ENCODE peak calls at places on chromosomes 1 and 21, in ten cellular contexts. N is stomach, E is PC-9, P is astrocyte, D is cardiac muscle cell, A is GM06990, V is A549, R is K562, H is fibroblast of the aortic adventitia, Z is IMR-90. K is an unnamed sample.

GRCh38 chr1:213443415-213443814 is 392.4 kb downstream of the RPS6KC1 start:
- DNase-seq in D (no peak), V (no peak), H (no peak), A (no peak), R (no peak), Z (no peak), N (no peak), E (peak), P (no peak), K (peak)

GRCh38 chr1:191582169-191582568 is 576.1 kb upstream of the RGS18 start:
- DNase-seq in H (peak), N (no peak), A (no peak), E (no peak), D (no peak), V (no peak), R (no peak), P (no peak), Z (no peak), K (no peak)

GRCh38 chr1:100747821-100748220 is 28.3 kb downstream of the VCAM1 start:
- DNase-seq in V (no peak), E (no peak), D (no peak), P (no peak), A (no peak), R (no peak), N (no peak), Z (no peak), H (no peak), K (no peak)

GRCh38 chr1:72000809-72001208 is 281.5 kb downstream of the NEGR1 start:
- DNase-seq in E (no peak), D (peak), P (peak), Z (peak), H (peak), A (no peak), N (no peak), V (no peak), R (no peak), K (peak)

GRCh38 chr21:39660596-39660995 is 47.9 kb downstream of the B3GALT5 start:
- DNase-seq in A (no peak), R (no peak), V (peak), D (peak), H (peak), P (peak), Z (peak), N (no peak), E (no peak), K (peak)

GRCh38 chr21:14545906-14546480 is at the start of gene SAMSN1:
- DNase-seq in H (peak), A (no peak), E (no peak), P (no peak), Z (no peak), N (peak), V (no peak), R (peak), D (peak), K (peak)

GRCh38 chr1:225567789-225568188 is 85.1 kb downstream of the ENAH start:
- DNase-seq in R (no peak), Z (no peak), N (no peak), P (no peak), D (peak), H (no peak), E (no peak), A (no peak), V (no peak), K (no peak)

GRCh38 chr1:89615676-89616598 is 17.0 kb upstream of the LRRC8C start:
- DNase-seq in H (no peak), Z (no peak), P (no peak), A (no peak), R (no peak), E (no peak), N (peak), D (no peak), V (no peak), K (peak)

GRCh38 chr1:56376188-56376984 is 203.0 kb downstream of the PLPP3 start:
- DNase-seq in P (peak), E (peak), R (no peak), V (no peak), A (no peak), N (peak), D (peak), H (peak), Z (peak), K (peak)

GRCh38 chr1:207876129-207876528 is 34.8 kb downstream of the CD34 start:
- DNase-seq in V (no peak), Z (no peak), A (no peak), N (no peak), H (no peak), E (no peak), P (no peak), D (no peak), R (peak), K (no peak)

GRCh38 chr1:205227584-205228006 is at the start of gene TMCC2:
- DNase-seq in P (peak), Z (peak), R (peak), E (peak), V (peak), H (peak), N (peak), D (peak), A (peak), K (peak)

GRCh38 chr1:24768873-24769605 is 23.8 kb downstream of the CLIC4 start:
- DNase-seq in V (no peak), D (no peak), H (no peak), N (no peak), Z (no peak), R (no peak), P (no peak), A (peak), E (no peak), K (no peak)

GRCh38 chr1:87226341-87226760 is 102.3 kb upstream of the LMO4 start:
- DNase-seq in Z (peak), D (peak), H (peak), V (peak), R (no peak), N (peak), P (peak), E (peak), A (no peak), K (peak)

GRCh38 chr1:5993553-5994510 is 1.6 kb upstream of the NPHP4 start:
- DNase-seq in P (no peak), Z (no peak), R (peak), N (no peak), E (no peak), A (peak), D (no peak), V (no peak), H (no peak), K (no peak)

GRCh38 chr21:43366656-43367055 is 60.3 kb downstream of the SIK1 start:
- DNase-seq in R (no peak), P (no peak), H (no peak), V (no peak), Z (no peak), N (no peak), E (no peak), A (no peak), D (no peak), K (no peak)

GRCh38 chr1:2356911-2357845 is 34.2 kb downstream of the MORN1 start:
- DNase-seq in P (no peak), R (no peak), A (no peak), H (no peak), E (no peak), D (no peak), V (no peak), N (no peak), Z (no peak), K (no peak)

GRCh38 chr1:218480137-218480536 is 135.0 kb downstream of the TGFB2 start:
- DNase-seq in P (peak), N (no peak), Z (peak), A (no peak), E (no peak), H (peak), R (no peak), V (no peak), D (peak), K (no peak)

GRCh38 chr21:27633631-27634030 is 666.7 kb upstream of the ADAMTS5 start:
- DNase-seq in A (no peak), V (no peak), D (peak), Z (no peak), E (no peak), R (no peak), H (peak), N (no peak), P (no peak), K (no peak)

GRCh38 chr1:172470149-172470548 is 26.3 kb upstream of the PIGC start:
- DNase-seq in R (no peak), H (no peak), E (peak), P (no peak), D (no peak), Z (no peak), N (no peak), V (no peak), A (no peak), K (no peak)

GRCh38 chr1:68470388-68470970 is 20.7 kb upstream of the RPE65 start:
- DNase-seq in V (no peak), P (no peak), Z (peak), D (peak), R (no peak), H (peak), E (no peak), N (no peak), A (no peak), K (peak)

GRCh38 chr1:119290297-119290696 is 78.3 kb upstream of the HAO2 start:
- DNase-seq in R (no peak), V (no peak), H (no peak), N (no peak), Z (no peak), A (no peak), D (no peak), P (no peak), E (no peak), K (no peak)

GRCh38 chr1:48472747-48473146 is 743 bp upstream of the SPATA6 start:
- DNase-seq in P (no peak), E (no peak), R (no peak), D (no peak), N (no peak), Z (no peak), A (no peak), V (no peak), H (no peak), K (no peak)

GRCh38 chr21:15058718-15059316 is 6.0 kb downstream of the NRIP1 start:
- DNase-seq in R (peak), Z (peak), E (no peak), V (peak), P (peak), H (peak), D (peak), A (no peak), N (no peak), K (no peak)

GRCh38 chr1:175530167-175530566 is 213.2 kb downstream of the TNR start:
- DNase-seq in P (no peak), R (no peak), Z (no peak), A (no peak), E (no peak), D (no peak), H (no peak), N (no peak), V (no peak), K (no peak)

GRCh38 chr1:221605569-221605968 is 136.3 kb downstream of the DUSP10 start:
- DNase-seq in R (no peak), P (no peak), Z (no peak), D (no peak), A (no peak), E (peak), N (no peak), V (no peak), H (no peak), K (no peak)

GRCh38 chr1:16351449-16351993 is 759 bp downstream of the FBXO42 start:
- DNase-seq in R (no peak), D (peak), Z (peak), E (no peak), V (no peak), H (peak), N (no peak), P (no peak), A (no peak), K (no peak)

GRCh38 chr1:219798283-219799030 is 129.9 kb downstream of the SLC30A10 start:
- DNase-seq in H (peak), P (peak), E (no peak), V (no peak), A (no peak), N (no peak), R (no peak), Z (peak), D (peak), K (no peak)

DNA sequence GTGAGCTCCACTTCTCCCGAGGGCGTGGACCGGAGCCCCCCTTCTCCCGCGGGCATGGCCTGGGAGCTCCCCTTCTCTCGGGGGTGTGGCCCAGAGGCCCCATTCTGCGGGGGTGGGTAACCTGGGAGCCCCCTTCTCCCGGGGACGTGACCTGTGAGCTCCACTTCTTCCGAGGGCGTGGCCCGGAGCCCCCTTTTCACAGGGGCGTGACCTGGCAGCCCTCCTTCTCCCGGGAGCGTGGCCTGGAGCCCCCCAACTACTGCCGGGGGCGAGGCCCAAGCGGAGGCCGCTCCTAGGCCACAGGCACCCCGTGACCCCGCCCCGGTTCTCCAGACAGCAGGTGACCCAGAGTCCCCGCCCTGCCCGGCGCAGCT is 309 bp downstream of the C1orf174 start:
- DNase-seq in H (no peak), V (no peak), E (no peak), A (no peak), Z (no peak), R (peak), P (no peak), N (no peak), D (no peak), K (no peak)
- TF ChIP-seq CTCF in H (no peak), V (no peak), E (no peak), A (no peak), Z (no peak), R (peak), P (no peak), N (no peak), D (no peak), K (no peak)

GRCh38 chr21:30842990-30843389 is 13.4 kb upstream of the KRTAP7-1 start:
- DNase-seq in H (no peak), Z (no peak), A (no peak), E (no peak), N (no peak), R (no peak), P (no peak), V (no peak), D (no peak), K (no peak)

GRCh38 chr21:30838536-30838935 is 9.0 kb upstream of the KRTAP7-1 start:
- DNase-seq in Z (no peak), N (no peak), H (no peak), A (no peak), R (no peak), P (no peak), V (no peak), E (no peak), D (no peak), K (no peak)

DNA sequence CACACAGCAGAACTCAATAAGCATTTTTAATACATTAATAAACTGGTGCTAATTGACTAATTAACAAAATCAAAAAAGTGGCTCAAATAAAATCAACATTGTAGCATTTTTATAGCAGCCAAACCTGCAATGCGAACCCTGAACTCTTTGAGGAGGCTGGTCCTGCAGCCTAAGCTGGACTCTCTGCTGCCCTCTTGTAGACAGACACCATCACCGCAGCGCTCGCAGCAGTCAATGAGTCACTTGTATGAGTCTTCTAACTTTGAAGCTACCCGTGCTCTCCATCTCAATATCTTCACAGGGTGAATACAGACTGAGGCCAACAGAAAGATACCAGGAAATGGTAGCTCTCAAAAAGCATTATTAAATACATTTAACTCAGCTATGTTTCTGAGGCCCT is 9.7 kb upstream of the KRTAP7-1 start:
- DNase-seq in V (no peak), D (peak), Z (no peak), P (no peak), H (no peak), N (no peak), E (peak), R (peak), A (no peak), K (no peak)
- TF ChIP-seq CTCF in V (no peak), D (no peak), Z (no peak), P (peak), H (no peak), N (no peak), E (peak), R (peak), A (peak), K (no peak)

DNA sequence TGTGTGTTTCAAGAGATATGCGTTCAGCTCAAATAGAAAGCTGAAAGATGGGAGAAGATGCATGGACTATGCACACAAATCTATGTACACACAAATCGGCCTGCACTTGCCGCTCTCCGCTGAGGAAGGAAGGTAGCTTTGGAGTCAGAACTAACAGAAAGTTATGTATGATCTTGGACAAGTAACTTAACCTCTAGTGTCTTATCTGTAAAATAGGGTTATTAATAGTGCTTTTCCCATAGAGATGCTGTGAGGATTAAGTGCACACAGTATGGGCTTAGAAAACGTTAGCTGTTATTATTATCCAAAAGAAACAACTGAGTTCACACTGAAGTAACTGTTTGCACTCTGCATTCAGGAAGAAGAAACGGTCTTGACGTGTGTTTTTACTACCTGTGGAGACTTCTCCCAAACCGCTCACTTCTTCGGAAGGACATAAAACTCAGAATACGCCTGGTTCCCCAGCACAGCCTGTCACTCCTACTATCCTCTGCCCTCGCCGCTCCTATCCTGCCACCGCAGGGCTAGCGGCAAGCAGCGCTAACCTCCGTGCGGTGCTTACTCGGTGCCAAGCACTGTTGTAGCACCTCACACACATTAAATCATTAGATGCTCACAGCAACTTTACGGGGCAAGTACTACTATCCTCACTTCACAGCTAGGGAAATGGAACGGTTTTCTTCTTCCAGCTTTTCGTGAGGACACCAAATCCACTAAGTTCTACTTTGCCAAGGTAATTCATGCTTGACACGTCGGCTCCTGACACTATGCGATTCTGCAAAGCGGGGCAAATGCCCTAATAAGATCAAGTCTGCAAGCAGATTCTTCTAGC is 1.3 kb downstream of the TGFBR3 start:
- DNase-seq in P (no peak), D (peak), V (no peak), N (peak), A (peak), Z (peak), R (no peak), E (no peak), H (peak), K (peak)
- TF ChIP-seq CTCF in P (no peak), D (no peak), V (no peak), N (no peak), A (no peak), Z (no peak), R (no peak), E (no peak), H (no peak), K (no peak)

GRCh38 chr1:227764019-227764391 is 28.8 kb downstream of the SNAP47 start:
- DNase-seq in N (no peak), D (no peak), H (no peak), E (peak), P (peak), A (no peak), V (peak), R (no peak), Z (peak), K (no peak)

GRCh38 chr1:227761621-227762230 is 26.5 kb downstream of the SNAP47 start:
- DNase-seq in P (no peak), N (no peak), E (no peak), D (no peak), A (no peak), V (no peak), Z (no peak), H (no peak), R (no peak), K (no peak)

GRCh38 chr1:227760377-227760776 is 25.1 kb downstream of the SNAP47 start:
- DNase-seq in E (no peak), D (no peak), A (no peak), P (no peak), Z (no peak), V (no peak), N (no peak), R (no peak), H (no peak), K (no peak)

GRCh38 chr1:227763246-227764018 is 28.2 kb downstream of the SNAP47 start:
- DNase-seq in D (no peak), A (no peak), V (no peak), Z (no peak), P (no peak), N (no peak), E (no peak), R (no peak), H (no peak), K (no peak)

GRCh38 chr1:227762231-227762911 is 27.1 kb downstream of the SNAP47 start:
- DNase-seq in E (peak), A (peak), Z (peak), V (peak), D (peak), N (peak), H (peak), P (peak), R (peak), K (peak)
- TF ChIP-seq CTCF in E (peak), A (peak), Z (peak), V (peak), D (peak), N (no peak), H (peak), P (peak), R (peak), K (peak)

GRCh38 chr1:153238536-153238935 is 21.0 kb upstream of the LORICRIN start:
- DNase-seq in D (no peak), E (no peak), A (no peak), N (no peak), V (no peak), Z (no peak), P (no peak), R (peak), H (no peak), K (peak)
- TF ChIP-seq CTCF in D (no peak), E (peak), A (peak), N (no peak), V (no peak), Z (no peak), P (no peak), R (peak), H (no peak), K (no peak)

GRCh38 chr1:85581802-85582686 is 1.5 kb downstream of the CCN1 start:
- DNase-seq in R (peak), H (peak), D (peak), V (no peak), A (no peak), P (peak), Z (peak), E (peak), N (no peak), K (peak)
- TF ChIP-seq CTCF in R (peak), H (peak), D (peak), V (peak), A (no peak), P (peak), Z (no peak), E (peak), N (no peak), K (peak)

K was measured in Calu3.